ENCODE peak calls at places on chromosomes 11 and 22, in five cellular contexts. U is foreskin fibroblast, M is brain microvascular endothelial cell, A is fibroblast of lung, G is fibroblast of the aortic adventitia. N is an unnamed sample.

GRCh38 chr22:47547881-47548630 is 785.6 kb downstream of the TBC1D22A start:
- DNase-seq in U (no peak), M (no peak), A (no peak), G (no peak), N (no peak)

GRCh38 chr22:21672107-21672629 is 6.4 kb downstream of the PPIL2 start:
- DNase-seq in U (no peak), M (no peak), A (no peak), G (no peak), N (no peak)

GRCh38 chr22:20803696-20804324 is 29.9 kb downstream of the SERPIND1 start:
- DNase-seq in U (peak; percentile 26), M (peak; percentile 36), A (peak; percentile 11), G (peak; percentile 31), N (peak; percentile 50)

GRCh38 chr22:35661377-35661937 is 13.2 kb downstream of the APOL6 start:
- DNase-seq in U (peak; percentile 57), M (peak; percentile 54), A (peak; percentile 44), G (peak; percentile 46), N (no peak)

GRCh38 chr11:101470881-101471535 is 112.8 kb downstream of the TRPC6 start:
- DNase-seq in U (peak; percentile 41), M (peak; percentile 31), A (peak; percentile 29), G (no peak), N (no peak)

GRCh38 chr11:126104420-126104819 is 41.8 kb upstream of the CDON start:
- DNase-seq in U (no peak), M (no peak), A (no peak), G (no peak), N (no peak)

GRCh38 chr11:76782526-76783293 is 446 bp upstream of the TSKU start:
- DNase-seq in U (peak; percentile 98), M (peak; percentile 97), A (peak; percentile 98), G (peak; percentile 94), N (peak; percentile 94)

GRCh38 chr22:46590334-46590733 is 29.9 kb upstream of the GRAMD4 start:
- DNase-seq in U (no peak), M (no peak), A (no peak), G (no peak), N (no peak)

GRCh38 chr22:49735411-49736311 is 92.0 kb downstream of the BRD1 start:
- DNase-seq in U (no peak), M (no peak), A (peak; percentile 4), G (no peak), N (peak; percentile 8)

GRCh38 chr11:106276126-106276525 is 198.7 kb downstream of the AASDHPPT start:
- DNase-seq in U (no peak), M (no peak), A (peak; percentile 44), G (peak; percentile 51), N (peak; percentile 48)

GRCh38 chr11:34158661-34159060 is 53.2 kb downstream of the NAT10 start:
- DNase-seq in U (no peak), M (no peak), A (no peak), G (no peak), N (no peak)

GRCh38 chr11:57781529-57781943 is 19.9 kb downstream of the CTNND1 start:
- DNase-seq in U (no peak), M (no peak), A (no peak), G (peak; percentile 30), N (peak; percentile 51)

GRCh38 chr11:4565371-4565770 is 16.2 kb upstream of the OR52I2 start:
- DNase-seq in U (no peak), M (no peak), A (no peak), G (no peak), N (no peak)

GRCh38 chr11:92830382-92831148 is 138.9 kb upstream of the MTNR1B start:
- DNase-seq in U (no peak), M (no peak), A (no peak), G (no peak), N (no peak)

GRCh38 chr11:127274328-127274676 is 273.7 kb upstream of the KIRREL3 start:
- DNase-seq in U (no peak), M (no peak), A (no peak), G (no peak), N (no peak)

GRCh38 chr11:126817096-126817495 is 183.5 kb downstream of the KIRREL3 start:
- DNase-seq in U (peak; percentile 67), M (no peak), A (peak; percentile 43), G (no peak), N (no peak)

GRCh38 chr11:68340003-68340767 is 27.8 kb downstream of the LRP5 start:
- DNase-seq in U (no peak), M (no peak), A (no peak), G (no peak), N (no peak)

GRCh38 chr11:3130269-3131071 is 34.6 kb downstream of the OSBPL5 start:
- DNase-seq in U (no peak), M (no peak), A (no peak), G (no peak), N (no peak)

GRCh38 chr11:5123802-5124521 is 14.2 kb downstream of the OR52A5 start:
- DNase-seq in U (peak; percentile 42), M (peak; percentile 81), A (peak; percentile 43), G (peak; percentile 86), N (peak; percentile 82)

GRCh38 chr11:77073328-77074001 is 6.7 kb downstream of the CAPN5 start:
- DNase-seq in U (peak; percentile 98), M (peak; percentile 88), A (peak; percentile 93), G (peak; percentile 94), N (peak; percentile 94)

DNA sequence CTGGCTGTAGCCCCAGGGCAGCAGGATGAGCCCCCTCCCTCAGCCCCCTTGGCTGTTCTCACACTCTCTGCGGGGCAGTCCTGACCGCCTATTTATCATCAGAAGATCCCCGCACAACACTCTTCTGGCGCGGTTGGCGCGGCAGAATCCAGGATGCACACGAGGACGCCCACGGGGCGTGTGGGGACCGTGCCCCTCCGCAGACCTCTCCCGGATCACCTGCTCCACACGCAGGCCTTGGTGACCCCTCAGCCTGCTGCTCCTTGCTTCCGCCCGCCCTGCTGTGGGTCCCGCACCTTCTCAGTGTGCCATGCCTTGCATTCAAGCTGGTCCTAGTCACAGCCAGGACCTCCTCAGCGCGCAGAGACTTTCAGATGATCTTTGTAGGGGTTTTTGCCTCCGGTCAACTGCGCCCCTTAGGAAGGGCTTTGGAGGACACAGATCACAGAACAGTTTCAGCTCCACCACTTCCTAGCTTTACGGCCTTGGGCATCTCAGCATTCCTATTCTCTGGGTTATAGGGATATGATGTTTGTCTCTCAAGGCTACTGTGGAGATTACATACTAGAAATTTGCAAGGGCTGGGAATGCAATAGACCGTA is 841 bp upstream of the TUB start:
- DNase-seq in U (no peak), M (no peak), A (no peak), G (no peak), N (no peak)
- H3K4me3 ChIP-seq in U (peak overlapping the region; percentile 65), M (peak overlapping the region; percentile 60), A (no peak overlapping the region), G (peak overlapping the region; percentile 70), N (peak overlapping the region; percentile 50)

GRCh38 chr22:23845661-23846469 is 7.1 kb upstream of the DERL3 start:
- DNase-seq in U (no peak), M (no peak), A (no peak), G (peak; percentile 5), N (no peak)

GRCh38 chr22:23850136-23850611 is 7.5 kb upstream of the SLC2A11 start:
- DNase-seq in U (no peak), M (no peak), A (no peak), G (no peak), N (no peak)

GRCh38 chr22:23847991-23848864 is 9.4 kb upstream of the DERL3 start:
- DNase-seq in U (no peak), M (no peak), A (no peak), G (no peak), N (no peak)

GRCh38 chr22:23847310-23847920 is 8.6 kb upstream of the DERL3 start:
- DNase-seq in U (no peak), M (no peak), A (no peak), G (no peak), N (no peak)

GRCh38 chr22:23849009-23850006 is 8.4 kb upstream of the SLC2A11 start:
- DNase-seq in U (no peak), M (peak; percentile 53), A (peak; percentile 55), G (peak; percentile 63), N (peak; percentile 65)
- TF ChIP-seq CTCF in U (peak; percentile 92), M (peak; percentile 94), A (peak; percentile 79), G (peak; percentile 96), N (peak; percentile 79)

GRCh38 chr22:42500164-42500835 is 19.3 kb downstream of the RRP7A start:
- DNase-seq in U (peak; percentile 41), M (peak; percentile 54), A (peak; percentile 63), G (peak; percentile 50), N (peak; percentile 71)
- H3K4me3 ChIP-seq in U (peak overlapping the region; percentile 45), M (peak overlapping the region; percentile 26), A (no peak overlapping the region), G (peak overlapping the region; percentile 50), N (peak overlapping the region; percentile 34)

GRCh38 chr22:26974914-26975313 is 317.5 kb downstream of the MIAT start:
- DNase-seq in U (no peak), M (no peak), A (no peak), G (no peak), N (no peak)

GRCh38 chr22:26975381-26975780 is 318.0 kb downstream of the MIAT start:
- DNase-seq in U (no peak), M (no peak), A (peak; percentile 59), G (no peak), N (no peak)

GRCh38 chr22:26977741-26978140 is 320.4 kb downstream of the MIAT start:
- DNase-seq in U (no peak), M (no peak), A (peak; percentile 24), G (no peak), N (no peak)

GRCh38 chr22:26979294-26979693 is 321.9 kb downstream of the MIAT start:
- DNase-seq in U (no peak), M (no peak), A (no peak), G (no peak), N (no peak)

GRCh38 chr22:26975865-26976264 is 318.5 kb downstream of the MIAT start:
- DNase-seq in U (no peak), M (no peak), A (no peak), G (no peak), N (no peak)
- TF ChIP-seq CTCF in U (no peak), M (peak; percentile 35), A (no peak), G (no peak), N (no peak)

DNA sequence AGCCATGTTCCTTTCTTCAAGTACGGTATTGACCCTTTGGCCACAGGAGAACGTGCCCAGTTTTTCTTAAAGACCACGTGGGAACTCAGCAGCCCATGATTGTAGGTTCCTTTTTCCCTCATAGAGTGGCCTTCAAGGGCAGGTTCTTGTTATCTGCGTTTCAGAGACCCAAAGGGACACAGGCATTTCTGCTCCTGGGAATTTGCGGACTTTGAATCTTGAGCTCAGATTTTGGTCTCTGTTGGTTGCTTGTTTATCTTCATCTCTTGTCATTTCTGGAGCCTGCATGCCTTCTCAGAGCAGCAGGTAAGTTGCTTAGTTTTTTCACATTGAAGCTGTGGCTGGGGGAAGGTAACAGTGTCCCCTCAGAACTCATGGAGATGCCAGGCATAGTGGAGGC is 12.0 kb downstream of the MARK2 start:
- DNase-seq in U (no peak), M (no peak), A (no peak), G (no peak), N (no peak)
- H3K4me3 ChIP-seq in U (no peak overlapping the region), M (no peak overlapping the region), A (no peak overlapping the region), G (no peak overlapping the region), N (no peak overlapping the region)

GRCh38 chr22:37696657-37697539 is at the start of gene TRIOBP:
- DNase-seq in U (peak; percentile 95), M (peak; percentile 98), A (peak; percentile 93), G (peak; percentile 89), N (peak; percentile 93)
- TF ChIP-seq CTCF in U (peak; percentile 60), M (peak; percentile 70), A (peak; percentile 57), G (peak; percentile 45), N (peak; percentile 40)

DNA sequence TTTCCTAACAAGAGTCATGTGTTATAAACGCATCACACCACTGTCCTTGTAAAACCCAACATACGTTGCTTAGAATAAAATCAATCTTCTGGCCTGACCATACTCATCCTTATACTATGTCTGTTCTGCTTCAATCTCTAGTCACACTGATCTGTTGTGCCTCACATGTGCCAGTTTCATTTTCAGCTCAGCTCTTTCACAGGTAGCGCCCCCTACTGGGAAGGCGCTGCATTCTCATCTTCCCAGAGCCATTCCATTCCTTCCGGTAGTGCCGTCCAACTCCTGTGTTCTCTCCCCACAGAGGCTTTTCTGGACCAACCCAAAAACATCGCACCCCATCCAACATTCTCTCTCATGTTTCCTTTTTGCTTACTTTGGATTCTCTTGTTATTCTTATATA is 22.2 kb downstream of the CASP5 start:
- DNase-seq in U (no peak), M (no peak), A (no peak), G (no peak), N (no peak)
- H3K4me3 ChIP-seq in U (no peak overlapping the region), M (no peak overlapping the region), A (no peak overlapping the region), G (no peak overlapping the region), N (no peak overlapping the region)

N was measured in fibroblast of pulmonary artery.